ENCODE peak calls at places on chromosomes 5 and 9, in nine cellular contexts. W is GM19239; B is fibroblast of lung; Q is left ventricle myocardium inferior; S is effector CD8-positive, alpha-beta T cell; L is T-helper 2 cell; N is prostate gland; U is fibroblast of the conjunctiva; I is neuronal stem cell. G is an unnamed sample.

GRCh38 chr5:60379907-60380306 is 320.1 kb downstream of the DEPDC1B start:
- DNase-seq in Q (no peak), W (no peak), N (no peak), L (no peak), I (no peak), S (no peak), U (no peak), B (no peak), G (no peak)

GRCh38 chr9:75039006-75039405 is 10.9 kb upstream of the CARNMT1 start:
- DNase-seq in B (peak), N (no peak), L (no peak), Q (no peak), I (no peak), U (peak), W (no peak), S (no peak), G (peak)

GRCh38 chr5:136159457-136159856 is 26.8 kb downstream of the SMAD5 start:
- DNase-seq in S (no peak), L (no peak), Q (no peak), N (no peak), U (no peak), B (peak), W (no peak), I (no peak), G (peak)

GRCh38 chr5:68435611-68436010 is 220.1 kb downstream of the PIK3R1 start:
- DNase-seq in N (no peak), B (no peak), L (no peak), U (no peak), Q (no peak), I (no peak), S (no peak), W (no peak), G (no peak)

GRCh38 chr9:93576296-93577044 is at the start of gene PHF2:
- DNase-seq in B (no peak), S (no peak), N (no peak), Q (no peak), W (peak), U (no peak), L (no peak), I (no peak), G (peak)

GRCh38 chr5:67234671-67235176 is 38.1 kb upstream of the CD180 start:
- DNase-seq in W (no peak), U (peak), B (peak), L (no peak), N (peak), Q (peak), I (no peak), S (no peak), G (peak)

GRCh38 chr5:59660737-59661136 is 232.8 kb downstream of the PDE4D start:
- DNase-seq in L (no peak), B (no peak), Q (no peak), U (peak), W (no peak), I (no peak), S (no peak), N (no peak), G (peak)

GRCh38 chr5:55406292-55406691 is 98.5 kb downstream of the MTREX start:
- DNase-seq in L (no peak), B (no peak), N (no peak), Q (no peak), I (no peak), W (no peak), S (no peak), U (no peak), G (no peak)

GRCh38 chr9:131925677-131926076 is 154.0 kb downstream of the MED27 start:
- DNase-seq in U (no peak), I (no peak), N (no peak), B (no peak), Q (no peak), W (no peak), L (no peak), S (no peak), G (no peak)